ENCODE peak calls at places on chromosome 11, in four cellular contexts. One of them, this sample, is unnamed. For H3K4me1, the result is how much of the 10 kb centered on the place peaks cover.

GRCh38 chr11:35083181-35084061 is 55.5 kb upstream of the CD44 start:
- DNase-seq in heart right ventricle: peak
- DNase-seq in adrenal gland: peak
- DNase-seq in heart left ventricle: peak
- DNase-seq in this sample: peak

GRCh38 chr11:103055174-103055890 is 36.6 kb downstream of the DCUN1D5 start:
- DNase-seq in heart left ventricle: no peak
- DNase-seq in heart right ventricle: no peak
- DNase-seq in adrenal gland: no peak
- DNase-seq in this sample: no peak

GRCh38 chr11:122661182-122661945 is 5.8 kb downstream of the UBASH3B start:
- DNase-seq in adrenal gland: no peak
- DNase-seq in heart left ventricle: no peak
- DNase-seq in heart right ventricle: no peak
- DNase-seq in this sample: no peak

GRCh38 chr11:36672815-36673450 is 74.9 kb upstream of the RAG2 start:
- DNase-seq in heart left ventricle: no peak
- DNase-seq in adrenal gland: peak
- DNase-seq in heart right ventricle: peak
- DNase-seq in this sample: no peak

GRCh38 chr11:17333799-17334586 is 17.6 kb upstream of the NCR3LG1 start:
- DNase-seq in heart right ventricle: peak
- DNase-seq in heart left ventricle: peak
- DNase-seq in adrenal gland: no peak
- DNase-seq in this sample: no peak

GRCh38 chr11:116808262-116809175 is 14.6 kb downstream of the APOA4 start:
- DNase-seq in adrenal gland: no peak
- DNase-seq in heart right ventricle: no peak
- DNase-seq in heart left ventricle: no peak
- DNase-seq in this sample: peak

GRCh38 chr11:62710001-62710345 is 2.5 kb downstream of the GNG3 start:
- DNase-seq in adrenal gland: peak
- DNase-seq in heart left ventricle: no peak
- DNase-seq in heart right ventricle: no peak
- DNase-seq in this sample: no peak

GRCh38 chr11:6618117-6619020 is 853 bp downstream of the TPP1 start:
- DNase-seq in heart left ventricle: no peak
- DNase-seq in heart right ventricle: peak
- DNase-seq in adrenal gland: peak
- DNase-seq in this sample: no peak

GRCh38 chr11:14567064-14567651 is 47.0 kb upstream of the PSMA1 start:
- DNase-seq in heart right ventricle: no peak
- DNase-seq in heart left ventricle: no peak
- DNase-seq in adrenal gland: no peak
- DNase-seq in this sample: no peak

GRCh38 chr11:86861810-86862209 is 61.5 kb downstream of the PRSS23 start:
- DNase-seq in adrenal gland: no peak
- DNase-seq in heart left ventricle: no peak
- DNase-seq in heart right ventricle: no peak
- DNase-seq in this sample: no peak

GRCh38 chr11:27971256-27971655 is 136.7 kb downstream of the KIF18A start:
- DNase-seq in adrenal gland: no peak
- DNase-seq in heart left ventricle: no peak
- DNase-seq in heart right ventricle: no peak
- DNase-seq in this sample: no peak

GRCh38 chr11:117931971-117932370 is 2.8 kb upstream of the TMPRSS13 start:
- DNase-seq in adrenal gland: no peak
- DNase-seq in heart left ventricle: no peak
- DNase-seq in heart right ventricle: no peak
- DNase-seq in this sample: no peak

GRCh38 chr11:106286881-106287504 is 209.5 kb downstream of the AASDHPPT start:
- DNase-seq in adrenal gland: no peak
- DNase-seq in heart left ventricle: no peak
- DNase-seq in heart right ventricle: no peak
- DNase-seq in this sample: no peak

GRCh38 chr11:84019576-84020194 is 733.5 kb upstream of the CCDC90B start:
- DNase-seq in heart left ventricle: no peak
- DNase-seq in heart right ventricle: no peak
- DNase-seq in adrenal gland: peak
- DNase-seq in this sample: no peak

GRCh38 chr11:126739499-126740145 is 260.9 kb downstream of the KIRREL3 start:
- DNase-seq in adrenal gland: no peak
- DNase-seq in heart left ventricle: no peak
- DNase-seq in heart right ventricle: no peak
- DNase-seq in this sample: no peak

GRCh38 chr11:9219572-9219971 is 45.6 kb downstream of the DENND5A start:
- DNase-seq in adrenal gland: peak
- DNase-seq in heart left ventricle: no peak
- DNase-seq in heart right ventricle: no peak
- DNase-seq in this sample: no peak

GRCh38 chr11:1017269-1018005 is 19.1 kb downstream of the MUC6 start:
- DNase-seq in heart right ventricle: no peak
- DNase-seq in adrenal gland: peak
- DNase-seq in heart left ventricle: no peak
- DNase-seq in this sample: peak

GRCh38 chr11:100923555-100923954 is 206.1 kb downstream of the PGR start:
- DNase-seq in heart right ventricle: no peak
- DNase-seq in heart left ventricle: no peak
- DNase-seq in adrenal gland: no peak
- DNase-seq in this sample: no peak

GRCh38 chr11:68053117-68053516 is 14.3 kb downstream of the TCIRG1 start:
- DNase-seq in heart right ventricle: no peak
- DNase-seq in heart left ventricle: no peak
- DNase-seq in adrenal gland: no peak
- DNase-seq in this sample: no peak

GRCh38 chr11:75344761-75345454 is 6.6 kb downstream of the ARRB1 start:
- DNase-seq in heart left ventricle: peak
- DNase-seq in heart right ventricle: no peak
- DNase-seq in adrenal gland: no peak
- DNase-seq in this sample: no peak

GRCh38 chr11:74453373-74453975 is 13.9 kb downstream of the KCNE3 start:
- DNase-seq in adrenal gland: peak
- DNase-seq in heart right ventricle: peak
- DNase-seq in heart left ventricle: peak
- DNase-seq in this sample: peak

GRCh38 chr11:102114032-102114431 is 3.8 kb downstream of the YAP1 start:
- DNase-seq in heart right ventricle: no peak
- DNase-seq in adrenal gland: no peak
- DNase-seq in heart left ventricle: no peak
- DNase-seq in this sample: no peak

GRCh38 chr11:67287355-67288197 is 1.5 kb upstream of the ANKRD13D start:
- DNase-seq in adrenal gland: no peak
- DNase-seq in heart right ventricle: no peak
- DNase-seq in heart left ventricle: peak
- DNase-seq in this sample: no peak

GRCh38 chr11:134440851-134441645 is 29.0 kb upstream of the B3GAT1 start:
- DNase-seq in heart left ventricle: no peak
- DNase-seq in adrenal gland: no peak
- DNase-seq in heart right ventricle: no peak
- DNase-seq in this sample: no peak

GRCh38 chr11:132099692-132100091 is 729.3 kb downstream of the NTM start:
- DNase-seq in adrenal gland: no peak
- DNase-seq in heart left ventricle: no peak
- DNase-seq in heart right ventricle: no peak
- DNase-seq in this sample: no peak

GRCh38 chr11:1203505-1204271 is 19.2 kb upstream of the MUC5B start:
- DNase-seq in heart right ventricle: no peak
- DNase-seq in heart left ventricle: peak
- DNase-seq in adrenal gland: no peak
- DNase-seq in this sample: no peak

GRCh38 chr11:289706-290620 is 1.0 kb downstream of the PGGHG start:
- DNase-seq in adrenal gland: no peak
- DNase-seq in heart right ventricle: no peak
- DNase-seq in heart left ventricle: peak
- DNase-seq in this sample: no peak

GRCh38 chr11:539971-540481 is 2.7 kb downstream of the LRRC56 start:
- DNase-seq in adrenal gland: no peak
- DNase-seq in heart left ventricle: no peak
- DNase-seq in heart right ventricle: no peak
- DNase-seq in this sample: no peak

GRCh38 chr11:18366286-18366685 is 28.1 kb upstream of the LDHA start:
- DNase-seq in adrenal gland: no peak
- DNase-seq in heart left ventricle: no peak
- DNase-seq in heart right ventricle: no peak
- DNase-seq in this sample: no peak

GRCh38 chr11:44623716-44624491 is 58.4 kb downstream of the CD82 start:
- DNase-seq in heart right ventricle: no peak
- DNase-seq in heart left ventricle: no peak
- DNase-seq in adrenal gland: peak
- DNase-seq in this sample: peak

GRCh38 chr11:62025429-62026105 is 58.1 kb upstream of the FTH1 start:
- DNase-seq in heart right ventricle: peak
- DNase-seq in heart left ventricle: peak
- DNase-seq in adrenal gland: peak
- DNase-seq in this sample: peak

GRCh38 chr11:75779960-75780359 is 11.4 kb downstream of the DGAT2 start:
- DNase-seq in adrenal gland: no peak
- DNase-seq in heart right ventricle: no peak
- DNase-seq in heart left ventricle: no peak
- DNase-seq in this sample: no peak

GRCh38 chr11:69497221-69497787 is 15.8 kb downstream of the LINC01488 start:
- DNase-seq in adrenal gland: peak
- DNase-seq in heart left ventricle: peak
- DNase-seq in heart right ventricle: peak
- DNase-seq in this sample: peak

GRCh38 chr11:120784566-120785251 is 239.2 kb upstream of the TBCEL start:
- DNase-seq in heart right ventricle: no peak
- DNase-seq in adrenal gland: no peak
- DNase-seq in heart left ventricle: no peak
- DNase-seq in this sample: no peak

GRCh38 chr11:66268953-66269906 is 791 bp downstream of the RAB1B start:
- DNase-seq in adrenal gland: no peak
- DNase-seq in heart right ventricle: no peak
- DNase-seq in heart left ventricle: no peak
- DNase-seq in this sample: no peak

GRCh38 chr11:66267039-66267378 is 1.4 kb upstream of the RAB1B start:
- DNase-seq in adrenal gland: no peak
- DNase-seq in heart left ventricle: no peak
- DNase-seq in heart right ventricle: no peak
- DNase-seq in this sample: no peak

GRCh38 chr11:66266378-66267038 is 1.9 kb upstream of the RAB1B start:
- DNase-seq in adrenal gland: peak
- DNase-seq in heart left ventricle: no peak
- DNase-seq in heart right ventricle: no peak
- DNase-seq in this sample: no peak

GRCh38 chr11:66268210-66268952 is at the start of gene RAB1B:
- DNase-seq in heart right ventricle: peak
- DNase-seq in adrenal gland: peak
- DNase-seq in heart left ventricle: peak
- DNase-seq in this sample: peak

DNA sequence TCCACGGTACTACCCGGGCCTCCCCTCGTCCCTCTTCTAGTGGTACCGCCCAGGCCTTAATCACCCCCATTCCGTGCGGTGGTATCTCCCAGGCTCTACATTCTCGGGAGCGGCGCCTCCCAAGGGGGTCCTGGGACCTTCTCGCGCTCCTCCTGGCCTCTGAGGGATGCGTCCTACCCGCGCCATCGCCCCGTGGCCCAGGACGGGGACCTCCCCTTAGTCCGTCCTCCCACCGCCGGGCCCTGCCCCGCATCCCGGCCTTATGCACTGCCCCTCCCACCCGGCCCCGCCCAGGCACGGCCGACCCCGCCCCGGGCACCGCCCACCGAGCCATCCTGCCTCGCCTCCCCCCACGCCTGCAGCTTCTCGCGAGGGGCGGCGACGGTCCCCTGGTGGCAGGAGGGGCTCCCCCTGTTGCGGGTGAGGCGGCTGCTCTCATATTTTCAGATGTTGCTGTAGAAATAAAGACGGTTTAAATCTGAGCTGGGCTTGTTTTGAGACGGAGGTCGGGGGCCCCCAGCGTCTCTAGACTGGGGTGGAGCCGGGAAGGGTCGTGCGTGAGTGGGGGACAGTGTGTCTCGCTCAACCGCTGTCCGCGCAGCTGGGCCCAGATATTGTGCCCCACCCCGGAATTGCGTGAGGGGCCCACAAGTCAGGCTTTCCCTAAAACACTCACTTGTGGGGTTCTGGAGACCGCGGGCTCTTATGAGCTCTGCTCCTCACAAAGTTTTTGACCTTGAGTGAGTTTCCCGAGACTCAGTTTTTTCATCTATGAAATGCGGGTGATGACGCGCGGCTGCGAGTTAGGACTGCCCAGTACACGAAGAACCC is 845 bp upstream of the RAB1B start:
- DNase-seq in adrenal gland: peak
- DNase-seq in heart right ventricle: peak
- DNase-seq in heart left ventricle: peak
- DNase-seq in this sample: peak
- TF ChIP-seq CTCF in adrenal gland: no peak
- TF ChIP-seq CTCF in heart right ventricle: peak
- TF ChIP-seq CTCF in heart left ventricle: peak
- TF ChIP-seq CTCF in this sample: no peak

DNA sequence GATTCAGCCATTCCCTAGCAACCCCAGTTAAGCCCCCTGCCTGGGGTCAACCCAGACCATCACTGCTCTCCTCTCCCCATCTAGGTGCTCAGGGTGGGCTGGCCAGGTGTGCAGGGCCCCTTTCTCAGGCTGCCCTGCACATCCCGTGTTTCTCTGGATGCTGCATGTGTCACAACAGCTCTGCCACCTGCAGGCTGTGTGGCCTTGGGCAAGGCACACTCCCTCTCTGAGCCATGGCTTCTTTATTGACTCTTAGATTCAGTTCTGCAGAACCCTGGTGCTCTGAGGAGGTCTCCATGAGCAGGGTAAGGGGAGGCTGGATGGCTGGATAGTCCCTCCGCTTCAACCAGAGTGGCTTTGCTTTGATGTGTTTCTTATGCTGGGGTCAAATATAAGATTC is 24.6 kb downstream of the RPS6KA4 start:
- DNase-seq in adrenal gland: no peak
- DNase-seq in heart right ventricle: no peak
- DNase-seq in heart left ventricle: no peak
- DNase-seq in this sample: no peak
- H3K4me1 ChIP-seq in adrenal gland: under half
- H3K4me1 ChIP-seq in heart right ventricle: under half
- H3K4me1 ChIP-seq in heart left ventricle: under half
- H3K4me1 ChIP-seq in this sample: under half

GRCh38 chr11:71293961-71294782 is 41.8 kb upstream of the SHANK2 start:
- DNase-seq in heart left ventricle: no peak
- DNase-seq in heart right ventricle: no peak
- DNase-seq in adrenal gland: no peak
- DNase-seq in this sample: peak
- TF ChIP-seq CTCF in heart left ventricle: no peak
- TF ChIP-seq CTCF in heart right ventricle: no peak
- TF ChIP-seq CTCF in adrenal gland: no peak
- TF ChIP-seq CTCF in this sample: no peak

DNA sequence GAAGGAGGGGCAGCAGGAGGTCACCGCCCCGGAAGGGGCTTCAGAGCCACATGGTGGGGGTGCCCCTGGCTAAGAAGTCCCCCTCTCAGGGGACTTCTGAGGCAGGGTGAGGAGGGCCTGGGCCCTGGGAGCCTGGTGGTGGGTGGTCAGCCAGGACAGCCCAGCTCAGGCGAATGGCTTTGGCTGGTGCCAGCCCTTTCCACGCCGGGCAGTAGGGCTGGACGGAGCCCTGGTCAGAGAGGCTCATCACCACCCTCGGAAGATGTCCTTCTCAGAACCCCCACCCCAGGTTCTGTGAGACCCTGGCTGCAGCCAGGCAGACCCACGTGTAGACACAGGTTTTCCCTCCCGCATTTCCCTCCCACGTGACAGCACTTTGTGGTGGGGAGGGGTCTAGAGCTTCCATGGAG is 35.9 kb downstream of the OSBPL5 start:
- DNase-seq in heart left ventricle: no peak
- DNase-seq in heart right ventricle: no peak
- DNase-seq in adrenal gland: no peak
- DNase-seq in this sample: no peak
- H3K4me1 ChIP-seq in heart left ventricle: under half
- H3K4me1 ChIP-seq in heart right ventricle: under half
- H3K4me1 ChIP-seq in adrenal gland: under half
- H3K4me1 ChIP-seq in this sample: under half